ENCODE peak calls at places on chromosomes 7 and 10, in eight cellular contexts. G is A549, A is H9, O is ovary, N is fibroblast of lung, C is psoas muscle, U is endothelial cell of umbilical vein, M is aorta. V is an unnamed sample.

GRCh38 chr7:14125998-14126397 is 136.5 kb upstream of the ETV1 start:
- DNase-seq in G (no peak), A (no peak), O (no peak), N (no peak), C (no peak), U (no peak), M (no peak), V (no peak)

GRCh38 chr7:116527521-116527920 is 2.7 kb downstream of the CAV1 start:
- DNase-seq in G (no peak), A (no peak), O (no peak), N (peak; percentile 51), C (no peak), U (peak; percentile 58), M (no peak), V (no peak)

GRCh38 chr7:129144834-129145668 is 544 bp downstream of the TSPAN33 start:
- DNase-seq in G (no peak), A (no peak), O (no peak), N (no peak), C (no peak), U (no peak), M (no peak), V (no peak)

GRCh38 chr10:986137-986825 is 2.0 kb upstream of the GTPBP4 start:
- DNase-seq in G (no peak), A (no peak), O (no peak), N (no peak), C (no peak), U (no peak), M (no peak), V (no peak)

GRCh38 chr7:114889646-114890285 is 32.1 kb upstream of the MDFIC start:
- DNase-seq in G (peak; percentile 92), A (no peak), O (no peak), N (peak; percentile 96), C (no peak), U (peak; percentile 64), M (no peak), V (no peak)

GRCh38 chr10:92830478-92831389 is 17.6 kb upstream of the EXOC6 start:
- DNase-seq in G (no peak), A (no peak), O (no peak), N (no peak), C (no peak), U (peak; percentile 91), M (no peak), V (no peak)

GRCh38 chr10:133324198-133324792 is 12.4 kb downstream of the CALY start:
- DNase-seq in G (peak; percentile 77), A (peak; percentile 85), O (peak; percentile 77), N (peak; percentile 82), C (peak; percentile 71), U (peak; percentile 22), M (peak; percentile 51), V (peak; percentile 76)

GRCh38 chr7:109003742-109004141 is 434.1 kb downstream of the DNAJB9 start:
- DNase-seq in G (no peak), A (no peak), O (no peak), N (no peak), C (no peak), U (peak; percentile 7), M (no peak), V (no peak)

GRCh38 chr7:23346316-23346715 is 47.2 kb downstream of the MALSU1 start:
- DNase-seq in G (no peak), A (no peak), O (no peak), N (no peak), C (no peak), U (peak; percentile 23), M (no peak), V (no peak)

GRCh38 chr7:23343806-23344500 is 44.8 kb downstream of the MALSU1 start:
- DNase-seq in G (no peak), A (no peak), O (no peak), N (peak; percentile 49), C (no peak), U (peak; percentile 26), M (no peak), V (no peak)

GRCh38 chr7:23349484-23350157 is 50.5 kb downstream of the MALSU1 start:
- DNase-seq in G (no peak), A (no peak), O (no peak), N (peak; percentile 67), C (no peak), U (peak; percentile 88), M (no peak), V (no peak)

GRCh38 chr7:23347682-23348180 is 48.6 kb downstream of the MALSU1 start:
- DNase-seq in G (peak; percentile 60), A (no peak), O (no peak), N (peak; percentile 89), C (no peak), U (peak; percentile 88), M (no peak), V (no peak)

GRCh38 chr7:23347007-23347681 is 48.0 kb downstream of the MALSU1 start:
- DNase-seq in G (no peak), A (no peak), O (no peak), N (no peak), C (no peak), U (peak; percentile 37), M (no peak), V (no peak)
- H3K4me1 ChIP-seq in G (peaks cover 40% of the 10 kb centered on the region), A (no peaks in the 10 kb centered on the region), O (no peaks in the 10 kb centered on the region), N (peaks cover 17% of the 10 kb centered on the region), C (no peaks in the 10 kb centered on the region), U (peaks cover 80% of the 10 kb centered on the region), M (no peaks in the 10 kb centered on the region), V (peaks cover 42% of the 10 kb centered on the region)

GRCh38 chr7:37390149-37390548 is 58.5 kb downstream of the ELMO1 start:
- DNase-seq in G (no peak), A (peak; percentile 41), O (no peak), N (no peak), C (no peak), U (no peak), M (no peak), V (no peak)

GRCh38 chr7:37395618-37396259 is 52.9 kb downstream of the ELMO1 start:
- DNase-seq in G (no peak), A (no peak), O (no peak), N (no peak), C (no peak), U (peak; percentile 28), M (no peak), V (no peak)

GRCh38 chr7:37391791-37392672 is 56.6 kb downstream of the ELMO1 start:
- DNase-seq in G (no peak), A (no peak), O (no peak), N (no peak), C (no peak), U (peak; percentile 81), M (peak; percentile 56), V (no peak)

GRCh38 chr7:37394158-37394557 is 54.5 kb downstream of the ELMO1 start:
- DNase-seq in G (no peak), A (no peak), O (no peak), N (no peak), C (no peak), U (no peak), M (no peak), V (no peak)

DNA sequence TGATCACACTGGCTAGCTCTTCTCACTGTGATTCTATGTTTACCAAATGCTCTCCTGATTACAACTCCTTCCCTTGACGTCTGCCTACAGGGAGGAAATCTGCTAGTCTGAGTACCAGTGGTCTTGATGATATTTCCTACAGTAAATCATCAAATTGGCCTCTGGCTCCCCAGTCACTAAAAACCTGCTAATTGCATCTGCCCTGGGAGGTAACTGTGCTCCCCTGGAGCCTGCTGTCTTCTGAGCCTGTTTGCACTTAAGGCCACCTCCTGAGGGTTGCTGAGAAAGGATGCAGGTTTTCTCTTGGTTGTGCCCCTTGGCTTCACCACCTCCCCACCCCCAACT is 56.0 kb downstream of the ELMO1 start:
- DNase-seq in G (no peak), A (no peak), O (no peak), N (no peak), C (no peak), U (no peak), M (no peak), V (no peak)
- H3K4me1 ChIP-seq in G (peaks cover 5% of the 10 kb centered on the region), A (peaks cover 14% of the 10 kb centered on the region), O (peaks cover 8% of the 10 kb centered on the region), N (no peaks in the 10 kb centered on the region), C (no peaks in the 10 kb centered on the region), U (peaks cover 12% of the 10 kb centered on the region), M (no peaks in the 10 kb centered on the region), V (no peaks in the 10 kb centered on the region)

GRCh38 chr10:3761111-3761686 is 23.8 kb downstream of the KLF6 start:
- DNase-seq in G (no peak), A (no peak), O (no peak), N (no peak), C (no peak), U (no peak), M (no peak), V (no peak)
- H3K4me1 ChIP-seq in G (peaks cover 52% of the 10 kb centered on the region), A (no peaks in the 10 kb centered on the region), O (peaks cover 4% of the 10 kb centered on the region), N (no peaks in the 10 kb centered on the region), C (no peaks in the 10 kb centered on the region), U (peaks cover 3% of the 10 kb centered on the region), M (no peaks in the 10 kb centered on the region), V (peaks cover 65% of the 10 kb centered on the region)

DNA sequence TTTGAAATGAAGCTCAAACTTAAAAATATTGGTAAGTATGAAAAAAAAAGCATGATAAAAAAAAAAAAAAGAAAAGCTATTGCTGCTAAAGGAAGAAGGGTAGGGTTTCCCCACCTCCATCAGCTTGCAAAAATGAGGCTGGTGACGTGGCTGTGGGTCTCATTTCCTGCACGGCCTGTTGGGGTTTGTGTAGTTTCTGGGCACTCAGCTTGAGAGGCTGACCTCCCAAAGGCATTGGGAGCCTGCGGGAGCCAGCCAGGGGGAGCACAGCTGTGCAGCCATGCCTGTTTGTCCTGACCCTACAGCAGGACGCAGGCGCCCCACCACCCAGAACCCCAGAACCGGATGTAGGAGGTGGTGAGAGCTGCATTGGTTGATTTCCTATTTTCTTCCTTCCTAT is 48.8 kb upstream of the CARD11 start:
- DNase-seq in G (no peak), A (no peak), O (no peak), N (peak; percentile 11), C (peak; percentile 59), U (no peak), M (peak; percentile 62), V (no peak)
- H3K4me1 ChIP-seq in G (no peaks in the 10 kb centered on the region), A (no peaks in the 10 kb centered on the region), O (no peaks in the 10 kb centered on the region), N (no peaks in the 10 kb centered on the region), C (no peaks in the 10 kb centered on the region), U (no peaks in the 10 kb centered on the region), M (no peaks in the 10 kb centered on the region), V (no peaks in the 10 kb centered on the region)

GRCh38 chr10:110087682-110088081 is 79.9 kb downstream of the ADD3 start:
- DNase-seq in G (no peak), A (no peak), O (no peak), N (no peak), C (no peak), U (no peak), M (no peak), V (no peak)

GRCh38 chr10:110078317-110078716 is 70.5 kb downstream of the ADD3 start:
- DNase-seq in G (no peak), A (no peak), O (no peak), N (no peak), C (no peak), U (no peak), M (no peak), V (no peak)

GRCh38 chr10:110081914-110082313 is 74.1 kb downstream of the ADD3 start:
- DNase-seq in G (peak; percentile 54), A (no peak), O (no peak), N (no peak), C (no peak), U (peak; percentile 97), M (peak; percentile 59), V (no peak)

GRCh38 chr10:110088756-110089155 is 81.0 kb downstream of the ADD3 start:
- DNase-seq in G (no peak), A (no peak), O (no peak), N (no peak), C (no peak), U (no peak), M (no peak), V (no peak)

DNA sequence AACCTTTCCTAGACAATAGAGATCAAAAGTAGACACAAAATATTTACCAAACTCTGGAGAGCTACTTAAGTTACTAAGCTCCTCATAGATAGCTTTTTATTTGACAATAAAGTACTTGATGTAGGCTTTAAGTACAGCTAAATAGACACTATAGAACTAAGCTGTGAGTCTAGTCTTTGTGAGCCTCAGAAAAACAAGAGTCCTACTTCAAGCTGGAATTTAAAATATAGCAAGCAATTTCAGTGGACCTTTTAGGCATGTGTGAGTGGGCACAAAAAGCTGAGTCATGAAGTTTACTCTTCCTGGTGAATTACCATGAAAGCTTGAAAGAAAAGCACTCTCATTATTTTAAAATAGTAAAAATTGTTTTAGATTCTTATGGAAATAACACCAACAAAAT is 76.1 kb downstream of the ADD3 start:
- DNase-seq in G (peak; percentile 20), A (no peak), O (no peak), N (peak; percentile 36), C (no peak), U (peak; percentile 36), M (no peak), V (no peak)
- H3K4me1 ChIP-seq in G (peaks cover 29% of the 10 kb centered on the region), A (peaks cover 5% of the 10 kb centered on the region), O (peaks cover 2% of the 10 kb centered on the region), N (peaks cover 7% of the 10 kb centered on the region), C (peaks cover 29% of the 10 kb centered on the region), U (peaks cover 31% of the 10 kb centered on the region), M (peaks cover 4% of the 10 kb centered on the region), V (peaks cover 27% of the 10 kb centered on the region)

V was measured in RWPE2.